ENCODE peak calls at places on chromosomes 4 and X, in four cellular contexts. One of them, this sample, is unnamed.

GRCh38 chrX:43456056-43456455 is 200.0 kb upstream of the MAOA start:
- DNase-seq in mucosa of descending colon: no peak
- DNase-seq in K562: no peak
- DNase-seq in ascending aorta: no peak
- DNase-seq in this sample: no peak

GRCh38 chr4:34512631-34513030 is 1731.7 kb downstream of the ARAP2 start:
- DNase-seq in mucosa of descending colon: no peak
- DNase-seq in ascending aorta: no peak
- DNase-seq in K562: no peak
- DNase-seq in this sample: no peak

GRCh38 chrX:46621572-46621971 is 48.0 kb downstream of the CHST7 start:
- DNase-seq in K562: no peak
- DNase-seq in ascending aorta: no peak
- DNase-seq in mucosa of descending colon: no peak
- DNase-seq in this sample: no peak

GRCh38 chrX:41035582-41035981 is 49.7 kb upstream of the USP9X start:
- DNase-seq in K562: no peak
- DNase-seq in ascending aorta: no peak
- DNase-seq in mucosa of descending colon: no peak
- DNase-seq in this sample: no peak

GRCh38 chrX:38489341-38489740 is 72.0 kb upstream of the TSPAN7 start:
- DNase-seq in ascending aorta: no peak
- DNase-seq in K562: no peak
- DNase-seq in mucosa of descending colon: no peak
- DNase-seq in this sample: no peak

GRCh38 chr4:119942806-119943205 is 123.8 kb downstream of the MAD2L1 start:
- DNase-seq in K562: no peak
- DNase-seq in mucosa of descending colon: no peak
- DNase-seq in ascending aorta: no peak
- DNase-seq in this sample: no peak

GRCh38 chr4:56870927-56871326 is 36.8 kb upstream of the REST start:
- DNase-seq in mucosa of descending colon: no peak
- DNase-seq in ascending aorta: no peak
- DNase-seq in K562: no peak
- DNase-seq in this sample: no peak

GRCh38 chr4:54941994-54942552 is 183.3 kb downstream of the KDR start:
- DNase-seq in mucosa of descending colon: peak; percentile 3
- DNase-seq in ascending aorta: no peak
- DNase-seq in K562: no peak
- DNase-seq in this sample: peak; percentile 38

GRCh38 chr4:80192252-80192866 is 4.9 kb upstream of the PRDM8 start:
- DNase-seq in ascending aorta: no peak
- DNase-seq in K562: no peak
- DNase-seq in mucosa of descending colon: no peak
- DNase-seq in this sample: no peak

GRCh38 chrX:40748977-40749376 is 13.6 kb upstream of the MED14 start:
- DNase-seq in ascending aorta: no peak
- DNase-seq in K562: no peak
- DNase-seq in mucosa of descending colon: no peak
- DNase-seq in this sample: peak; percentile 12

GRCh38 chr4:102439835-102440234 is 61.3 kb upstream of the NFKB1 start:
- DNase-seq in mucosa of descending colon: no peak
- DNase-seq in ascending aorta: no peak
- DNase-seq in K562: peak; percentile 13
- DNase-seq in this sample: no peak

GRCh38 chr4:112752061-112752460 is 115.1 kb downstream of the LARP7 start:
- DNase-seq in ascending aorta: no peak
- DNase-seq in mucosa of descending colon: no peak
- DNase-seq in K562: no peak
- DNase-seq in this sample: no peak

GRCh38 chrX:47915886-47916493 is 79.3 kb downstream of the ZNF81 start:
- DNase-seq in K562: no peak
- DNase-seq in mucosa of descending colon: no peak
- DNase-seq in ascending aorta: no peak
- DNase-seq in this sample: no peak

GRCh38 chr4:1628892-1629703 is 55.0 kb downstream of the FAM53A start:
- DNase-seq in ascending aorta: no peak
- DNase-seq in mucosa of descending colon: peak; percentile 80
- DNase-seq in K562: peak; percentile 82
- DNase-seq in this sample: peak; percentile 40

DNA sequence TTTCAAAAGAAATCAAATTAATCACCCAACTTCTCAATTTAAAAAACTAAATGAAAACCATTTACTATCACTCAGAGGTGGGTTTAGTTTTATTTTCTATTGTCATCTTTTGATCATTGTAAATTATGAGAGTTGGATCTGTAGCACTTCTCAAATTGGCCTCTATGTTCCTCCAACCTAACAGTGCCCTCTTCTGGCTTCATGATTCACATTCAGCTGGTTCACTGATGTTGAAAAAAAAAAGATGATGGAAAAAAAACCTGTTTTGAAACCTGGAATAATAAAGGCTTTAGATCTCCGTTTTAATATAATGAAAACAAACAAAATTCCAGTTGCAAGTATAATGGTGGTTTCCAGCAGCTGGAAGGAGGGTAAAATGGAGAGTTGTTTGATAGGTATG is 2.4 kb upstream of the NBDY start:
- DNase-seq in ascending aorta: no peak
- DNase-seq in mucosa of descending colon: peak; percentile 22
- DNase-seq in K562: peak; percentile 21
- DNase-seq in this sample: peak; percentile 59
- TF ChIP-seq CTCF in ascending aorta: peak; percentile 64
- TF ChIP-seq CTCF in mucosa of descending colon: no peak
- TF ChIP-seq CTCF in K562: peak; percentile 69
- TF ChIP-seq CTCF in this sample: peak; percentile 42

GRCh38 chrX:155611302-155611701 is 1.4 kb downstream of the TMLHE start:
- DNase-seq in K562: no peak
- DNase-seq in ascending aorta: no peak
- DNase-seq in mucosa of descending colon: no peak
- DNase-seq in this sample: no peak
- H3K4me3 ChIP-seq in K562: peak overlapping the region; percentile 85
- H3K4me3 ChIP-seq in ascending aorta: peak overlapping the region; percentile 66
- H3K4me3 ChIP-seq in mucosa of descending colon: no peak overlapping the region
- H3K4me3 ChIP-seq in this sample: peak overlapping the region; percentile 65

DNA sequence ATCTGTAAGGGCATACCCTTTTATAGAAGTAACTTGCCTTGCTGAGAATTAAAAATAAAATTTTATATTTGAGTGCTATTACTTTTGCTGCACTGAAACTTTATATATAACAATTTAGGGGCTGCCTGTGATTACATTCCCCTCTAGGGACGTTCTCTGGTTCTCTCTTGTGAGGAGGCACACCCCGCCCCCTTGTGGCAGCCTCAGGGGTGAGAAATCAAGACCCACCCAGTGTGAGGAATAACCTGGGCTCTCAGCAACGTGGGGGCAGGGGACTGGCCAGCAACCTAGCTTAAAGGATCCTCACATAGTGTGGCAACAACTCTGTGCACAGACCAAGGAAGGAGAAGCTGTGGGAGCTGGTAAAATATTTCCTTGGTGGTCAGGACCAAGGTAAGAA is 43.7 kb downstream of the MAGEA9 start:
- DNase-seq in mucosa of descending colon: peak; percentile 29
- DNase-seq in ascending aorta: no peak
- DNase-seq in K562: peak; percentile 16
- DNase-seq in this sample: peak; percentile 41
- TF ChIP-seq CTCF in mucosa of descending colon: no peak
- TF ChIP-seq CTCF in ascending aorta: peak; percentile 13
- TF ChIP-seq CTCF in K562: peak; percentile 46
- TF ChIP-seq CTCF in this sample: peak; percentile 37

DNA sequence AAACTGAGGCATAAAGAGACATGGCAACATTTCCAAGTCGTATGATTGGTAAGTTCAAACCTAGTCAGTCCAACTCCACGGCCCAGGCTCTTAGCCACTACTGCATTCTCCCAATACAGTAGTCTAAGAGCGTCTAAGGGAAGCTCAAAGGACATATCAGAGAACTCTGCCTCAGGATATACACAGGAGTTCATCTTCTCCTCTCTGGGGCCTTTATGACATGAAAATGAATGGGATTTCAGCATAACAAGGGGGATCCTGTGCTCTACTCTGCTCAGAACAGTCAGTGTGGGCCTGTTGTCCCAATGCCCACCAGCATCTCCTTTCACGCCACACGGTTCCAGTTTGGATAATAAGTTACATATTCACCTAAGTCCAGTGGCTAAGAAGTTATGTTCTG is 4.2 kb downstream of the GASK1B start:
- DNase-seq in mucosa of descending colon: no peak
- DNase-seq in ascending aorta: no peak
- DNase-seq in K562: no peak
- DNase-seq in this sample: no peak
- H3K4me3 ChIP-seq in mucosa of descending colon: no peak overlapping the region
- H3K4me3 ChIP-seq in ascending aorta: peak overlapping the region; percentile 68
- H3K4me3 ChIP-seq in K562: no peak overlapping the region
- H3K4me3 ChIP-seq in this sample: no peak overlapping the region

DNA sequence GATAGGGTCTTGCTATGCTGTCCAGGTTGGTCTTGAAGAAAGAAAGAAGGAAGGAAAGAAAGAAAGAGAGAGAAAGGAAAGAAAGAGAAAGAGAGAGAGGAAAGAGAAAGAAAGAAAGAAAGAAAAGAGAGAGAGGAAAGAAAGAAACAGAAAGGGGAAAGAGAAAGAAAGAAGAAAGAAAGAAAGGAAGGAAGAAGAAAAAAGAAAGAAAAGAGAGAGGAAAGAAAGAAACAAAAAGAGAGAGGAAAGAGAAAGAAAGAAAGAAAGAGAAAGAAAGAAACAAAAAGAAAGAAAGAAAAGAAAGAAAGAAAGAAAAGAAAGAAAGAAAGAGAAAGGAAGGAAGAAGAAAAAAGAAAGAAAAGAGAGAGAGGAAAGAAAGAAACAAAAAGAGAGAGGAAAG is 95.8 kb upstream of the SHOX start:
- DNase-seq in K562: no peak
- DNase-seq in ascending aorta: no peak
- DNase-seq in mucosa of descending colon: no peak
- DNase-seq in this sample: no peak
- TF ChIP-seq CTCF in K562: no peak
- TF ChIP-seq CTCF in ascending aorta: no peak
- TF ChIP-seq CTCF in mucosa of descending colon: no peak
- TF ChIP-seq CTCF in this sample: no peak

GRCh38 chrX:72621619-72622485 is 49.2 kb upstream of the HDAC8 start:
- DNase-seq in mucosa of descending colon: no peak
- DNase-seq in K562: no peak
- DNase-seq in ascending aorta: no peak
- DNase-seq in this sample: peak; percentile 48
- H3K4me3 ChIP-seq in mucosa of descending colon: no peak overlapping the region
- H3K4me3 ChIP-seq in K562: no peak overlapping the region
- H3K4me3 ChIP-seq in ascending aorta: no peak overlapping the region
- H3K4me3 ChIP-seq in this sample: no peak overlapping the region

DNA sequence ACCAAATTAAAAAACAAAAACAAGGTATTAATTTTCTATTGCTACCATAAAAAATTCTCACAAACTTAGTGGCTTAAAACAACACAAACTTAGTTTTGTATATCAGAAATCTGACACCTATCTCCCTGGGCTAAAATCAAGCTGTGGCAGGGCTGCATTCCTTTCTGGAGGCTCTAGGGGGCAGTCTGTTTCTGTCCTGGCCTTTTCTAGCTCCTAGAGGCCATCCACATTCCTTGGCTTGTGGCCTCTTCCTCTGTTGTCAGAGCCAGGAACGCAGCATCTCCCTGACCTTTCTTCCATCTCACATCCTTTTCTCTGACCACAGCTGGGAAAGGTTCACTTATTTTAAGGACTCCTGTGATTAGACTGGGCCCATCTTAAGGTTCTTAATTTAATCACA is 38.9 kb upstream of the TLR2 start:
- DNase-seq in ascending aorta: no peak
- DNase-seq in mucosa of descending colon: no peak
- DNase-seq in K562: no peak
- DNase-seq in this sample: no peak
- TF ChIP-seq CTCF in ascending aorta: no peak
- TF ChIP-seq CTCF in mucosa of descending colon: no peak
- TF ChIP-seq CTCF in K562: peak; percentile 39
- TF ChIP-seq CTCF in this sample: peak; percentile 43